ENCODE peak calls at places on chromosomes 11 and 22, in seven cellular contexts. One of them, this sample, is unnamed.
A peak's percentile ranks its signal among the peaks of the same experiment; 100 is the strongest.

GRCh38 chr22:38163844-38164577 is 17.6 kb downstream of the PLA2G6 start:
- DNase-seq in SK-N-SH: peak; percentile 72
- DNase-seq in GM12891: no peak
- DNase-seq in HepG2: peak; percentile 77
- DNase-seq in GM12878: no peak
- DNase-seq in K562: peak; percentile 81
- DNase-seq in H1: no peak
- DNase-seq in this sample: no peak

GRCh38 chr11:104967493-104968364 is 645 bp downstream of the CASP4 start:
- DNase-seq in SK-N-SH: no peak
- DNase-seq in GM12891: no peak
- DNase-seq in HepG2: no peak
- DNase-seq in GM12878: no peak
- DNase-seq in K562: no peak
- DNase-seq in H1: no peak
- DNase-seq in this sample: no peak

GRCh38 chr11:113034591-113034990 is 73.4 kb downstream of the NCAM1 start:
- DNase-seq in SK-N-SH: no peak
- DNase-seq in GM12891: no peak
- DNase-seq in HepG2: no peak
- DNase-seq in GM12878: no peak
- DNase-seq in K562: no peak
- DNase-seq in H1: no peak
- DNase-seq in this sample: no peak

GRCh38 chr22:46074771-46075551 is 75.4 kb upstream of the PPARA start:
- DNase-seq in SK-N-SH: no peak
- DNase-seq in GM12891: no peak
- DNase-seq in HepG2: no peak
- DNase-seq in GM12878: no peak
- DNase-seq in K562: no peak
- DNase-seq in H1: no peak
- DNase-seq in this sample: no peak

GRCh38 chr22:22849640-22850610 is 37.7 kb upstream of the IGLL5 start:
- DNase-seq in SK-N-SH: no peak
- DNase-seq in GM12891: no peak
- DNase-seq in HepG2: no peak
- DNase-seq in GM12878: no peak
- DNase-seq in K562: no peak
- DNase-seq in H1: no peak
- DNase-seq in this sample: no peak

GRCh38 chr11:59754859-59755700 is at the start of gene STX3:
- DNase-seq in SK-N-SH: peak; percentile 84
- DNase-seq in GM12891: peak; percentile 68
- DNase-seq in HepG2: peak; percentile 17
- DNase-seq in GM12878: no peak
- DNase-seq in K562: peak; percentile 85
- DNase-seq in H1: no peak
- DNase-seq in this sample: peak; percentile 72

GRCh38 chr22:44758354-44758969 is 6.1 kb downstream of the ARHGAP8 start:
- DNase-seq in SK-N-SH: peak; percentile 82
- DNase-seq in GM12891: no peak
- DNase-seq in HepG2: no peak
- DNase-seq in GM12878: no peak
- DNase-seq in K562: no peak
- DNase-seq in H1: no peak
- DNase-seq in this sample: no peak

GRCh38 chr11:78651923-78652602 is 77.4 kb upstream of the NARS2 start:
- DNase-seq in SK-N-SH: no peak
- DNase-seq in GM12891: no peak
- DNase-seq in HepG2: no peak
- DNase-seq in GM12878: no peak
- DNase-seq in K562: no peak
- DNase-seq in H1: no peak
- DNase-seq in this sample: no peak

GRCh38 chr11:87173185-87174039 is 135.7 kb downstream of the TMEM135 start:
- DNase-seq in SK-N-SH: no peak
- DNase-seq in GM12891: no peak
- DNase-seq in HepG2: peak; percentile 19
- DNase-seq in GM12878: no peak
- DNase-seq in K562: no peak
- DNase-seq in H1: no peak
- DNase-seq in this sample: no peak

GRCh38 chr11:120035756-120036155 is 102.2 kb downstream of the TRIM29 start:
- DNase-seq in SK-N-SH: no peak
- DNase-seq in GM12891: no peak
- DNase-seq in HepG2: no peak
- DNase-seq in GM12878: no peak
- DNase-seq in K562: no peak
- DNase-seq in H1: no peak
- DNase-seq in this sample: no peak

GRCh38 chr11:3981084-3981633 is 113.4 kb upstream of the RRM1 start:
- DNase-seq in SK-N-SH: no peak
- DNase-seq in GM12891: no peak
- DNase-seq in HepG2: no peak
- DNase-seq in GM12878: no peak
- DNase-seq in K562: no peak
- DNase-seq in H1: no peak
- DNase-seq in this sample: no peak

GRCh38 chr11:394034-394857 is at the start of gene PKP3:
- DNase-seq in SK-N-SH: no peak
- DNase-seq in GM12891: no peak
- DNase-seq in HepG2: peak; percentile 37
- DNase-seq in GM12878: no peak
- DNase-seq in K562: peak; percentile 89
- DNase-seq in H1: peak; percentile 38
- DNase-seq in this sample: no peak

GRCh38 chr22:32827061-32827602 is 25.6 kb downstream of the TIMP3 start:
- DNase-seq in SK-N-SH: no peak
- DNase-seq in GM12891: no peak
- DNase-seq in HepG2: no peak
- DNase-seq in GM12878: no peak
- DNase-seq in K562: no peak
- DNase-seq in H1: no peak
- DNase-seq in this sample: no peak
- TF ChIP-seq POLR2AphosphoS5 in SK-N-SH: no peak
- TF ChIP-seq POLR2AphosphoS5 in GM12891: no peak
- TF ChIP-seq POLR2AphosphoS5 in HepG2: no peak
- TF ChIP-seq POLR2AphosphoS5 in GM12878: no peak
- TF ChIP-seq POLR2AphosphoS5 in K562: no peak
- TF ChIP-seq POLR2AphosphoS5 in H1: no peak
- TF ChIP-seq POLR2AphosphoS5 in this sample: no peak

DNA sequence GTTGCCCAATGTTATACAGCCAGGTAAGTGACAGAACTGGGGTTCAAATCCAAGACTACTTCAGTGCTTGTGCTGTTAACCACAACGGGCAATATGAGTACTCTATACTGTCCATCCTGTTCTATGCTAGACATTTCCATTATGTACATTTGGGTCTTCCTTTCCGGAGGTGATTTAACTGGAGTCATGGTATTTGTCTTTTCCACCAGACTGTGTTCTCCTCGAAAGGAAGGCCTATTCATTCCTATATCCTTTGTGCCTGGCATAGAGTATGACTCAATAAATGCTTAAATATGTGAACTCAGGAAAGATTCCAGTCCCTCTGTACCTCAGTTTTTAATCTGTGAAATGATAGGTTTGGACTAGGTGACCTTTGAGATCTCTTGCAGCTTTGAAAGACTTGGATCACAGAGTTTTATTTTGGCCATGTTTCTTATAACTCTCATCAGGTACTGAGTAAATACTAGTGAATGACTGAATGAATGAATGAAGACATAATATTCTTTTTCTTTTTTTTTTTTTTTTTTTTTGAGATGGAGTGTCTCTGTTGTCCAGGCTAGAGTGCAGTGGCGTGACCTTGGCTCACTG is 6.6 kb downstream of the RNF121 start:
- DNase-seq in SK-N-SH: no peak
- DNase-seq in GM12891: no peak
- DNase-seq in HepG2: no peak
- DNase-seq in GM12878: no peak
- DNase-seq in K562: no peak
- DNase-seq in H1: no peak
- DNase-seq in this sample: no peak
- TF ChIP-seq TAF1 in SK-N-SH: no peak
- TF ChIP-seq TAF1 in GM12891: no peak
- TF ChIP-seq TAF1 in HepG2: no peak
- TF ChIP-seq TAF1 in GM12878: no peak
- TF ChIP-seq TAF1 in K562: no peak
- TF ChIP-seq TAF1 in H1: no peak
- TF ChIP-seq TAF1 in this sample: no peak

DNA sequence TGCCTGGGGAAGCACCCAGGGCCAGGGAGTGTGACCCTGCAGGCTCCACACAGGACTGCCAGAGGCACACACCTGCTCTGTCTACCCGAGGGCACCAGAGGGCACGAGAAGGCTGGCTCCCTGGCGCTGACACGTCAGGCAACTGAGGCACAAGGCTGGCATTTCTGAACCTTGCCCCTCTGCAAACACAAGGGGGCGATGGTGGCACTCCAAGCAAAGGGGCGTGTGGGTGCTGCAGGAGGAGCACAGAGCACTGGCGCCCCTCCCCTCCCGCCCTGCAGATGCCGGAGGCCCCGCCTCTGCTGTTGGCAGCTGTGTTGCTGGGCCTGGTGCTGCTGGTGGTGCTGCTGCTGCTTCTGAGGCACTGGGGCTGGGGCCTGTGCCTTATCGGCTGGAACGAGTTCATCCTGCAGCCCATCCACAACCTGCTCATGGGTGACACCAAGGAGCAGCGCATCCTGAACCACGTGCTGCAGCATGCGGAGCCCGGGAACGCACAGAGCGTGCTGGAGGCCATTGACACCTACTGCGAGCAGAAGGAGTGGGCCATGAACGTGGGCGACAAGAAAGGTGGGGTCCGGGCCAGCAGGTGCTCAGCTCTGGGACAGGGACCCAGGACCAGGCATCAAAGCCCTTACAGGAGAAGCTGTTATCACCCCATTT is 20.8 kb upstream of the TXNRD2 start:
- DNase-seq in SK-N-SH: peak; percentile 97
- DNase-seq in GM12891: peak; percentile 89
- DNase-seq in HepG2: peak; percentile 84
- DNase-seq in GM12878: no peak
- DNase-seq in K562: peak; percentile 96
- DNase-seq in H1: peak; percentile 87
- DNase-seq in this sample: peak; percentile 78
- TF ChIP-seq POLR2AphosphoS5 in SK-N-SH: peak; percentile 12
- TF ChIP-seq POLR2AphosphoS5 in GM12891: no peak
- TF ChIP-seq POLR2AphosphoS5 in HepG2: peak; percentile 57
- TF ChIP-seq POLR2AphosphoS5 in GM12878: no peak
- TF ChIP-seq POLR2AphosphoS5 in K562: peak; percentile 7
- TF ChIP-seq POLR2AphosphoS5 in H1: no peak
- TF ChIP-seq POLR2AphosphoS5 in this sample: no peak

GRCh38 chr11:28860898-28861297 is 752.7 kb downstream of the METTL15 start:
- DNase-seq in SK-N-SH: no peak
- DNase-seq in GM12891: no peak
- DNase-seq in HepG2: no peak
- DNase-seq in GM12878: no peak
- DNase-seq in K562: no peak
- DNase-seq in H1: no peak
- DNase-seq in this sample: no peak
- TF ChIP-seq TAF1 in SK-N-SH: no peak
- TF ChIP-seq TAF1 in GM12891: no peak
- TF ChIP-seq TAF1 in HepG2: no peak
- TF ChIP-seq TAF1 in GM12878: no peak
- TF ChIP-seq TAF1 in K562: no peak
- TF ChIP-seq TAF1 in H1: no peak
- TF ChIP-seq TAF1 in this sample: no peak

This sample was measured in GM12892.